ENCODE peak calls at places on chromosomes 6 and 20, in five cellular contexts. X is BJ, E is NCI-H1092 treated with DMSO at 0.1 percent for 48 hours, O is neural crest cell, P is globus pallidus. T is an unnamed sample.

GRCh38 chr6:111581957-111582356 is 23.7 kb downstream of the TRAF3IP2 start:
- DNase-seq in X (no peak), O (no peak), P (no peak), E (no peak), T (no peak)

GRCh38 chr6:16249971-16250370 is 11.6 kb downstream of the GMPR start:
- DNase-seq in O (no peak), P (peak; percentile 63), E (peak; percentile 29), X (no peak), T (peak; percentile 44)

GRCh38 chr6:63502165-63502564 is 70.1 kb upstream of the LOC128125822 start:
- DNase-seq in P (no peak), O (no peak), X (no peak), E (no peak), T (no peak)

GRCh38 chr6:134605034-134605433 is 287.1 kb upstream of the SGK1 start:
- DNase-seq in O (no peak), P (no peak), X (no peak), E (no peak), T (no peak)

GRCh38 chr20:47466704-47467459 is 34.8 kb upstream of the NCOA3 start:
- DNase-seq in E (no peak), O (no peak), P (no peak), X (no peak), T (no peak)

GRCh38 chr6:110491644-110492317 is 15.4 kb upstream of the SLC22A16 start:
- DNase-seq in X (no peak), P (no peak), E (no peak), O (no peak), T (peak; percentile 55)

GRCh38 chr6:27814665-27815424 is 97.4 kb downstream of the OR2B2 start:
- DNase-seq in X (peak; percentile 83), O (peak; percentile 50), P (peak; percentile 33), E (no peak), T (no peak)

GRCh38 chr6:28775052-28775376 is 148.8 kb downstream of the TRIM27 start:
- DNase-seq in E (no peak), O (no peak), P (no peak), X (no peak), T (no peak)

GRCh38 chr6:129251669-129252376 is 368.9 kb downstream of the LAMA2 start:
- DNase-seq in E (peak; percentile 18), P (peak; percentile 78), X (peak; percentile 11), O (peak; percentile 65), T (peak; percentile 52)

GRCh38 chr20:52983726-52984450 is 11.7 kb downstream of the TSHZ2 start:
- DNase-seq in O (no peak), E (no peak), P (no peak), X (no peak), T (no peak)

GRCh38 chr20:62208805-62209755 is 11.0 kb downstream of the HRH3 start:
- DNase-seq in O (no peak), E (no peak), P (no peak), X (no peak), T (peak; percentile 74)

GRCh38 chr20:36313936-36314335 is 7.8 kb downstream of the DLGAP4 start:
- DNase-seq in X (no peak), E (no peak), P (no peak), O (no peak), T (no peak)

GRCh38 chr20:59718681-59719080 is 114.3 kb downstream of the PHACTR3 start:
- DNase-seq in E (no peak), O (no peak), P (no peak), X (no peak), T (no peak)

GRCh38 chr6:63573899-63574553 is 1.7 kb downstream of the LOC128125822 start:
- DNase-seq in P (peak; percentile 35), O (peak; percentile 45), X (no peak), E (no peak), T (peak; percentile 78)

GRCh38 chr20:38202153-38202981 is 37.3 kb upstream of the TGM2 start:
- DNase-seq in P (no peak), O (no peak), E (no peak), X (no peak), T (no peak)

GRCh38 chr20:58579069-58579818 is 64.0 kb upstream of the APCDD1L start:
- DNase-seq in E (no peak), O (no peak), P (no peak), X (no peak), T (no peak)

GRCh38 chr6:153231048-153231635 is 100.1 kb upstream of the RGS17 start:
- DNase-seq in X (no peak), P (peak; percentile 14), E (peak; percentile 62), O (peak; percentile 75), T (peak; percentile 37)

GRCh38 chr20:33239418-33239817 is 3.6 kb downstream of the BPIFA1 start:
- DNase-seq in O (no peak), E (no peak), X (no peak), P (no peak), T (no peak)

GRCh38 chr20:14845199-14846160 is 508.1 kb upstream of the FLRT3 start:
- DNase-seq in P (no peak), X (no peak), O (no peak), E (no peak), T (peak; percentile 29)

GRCh38 chr20:22216984-22217383 is 367.4 kb downstream of the FOXA2 start:
- DNase-seq in P (no peak), O (no peak), E (no peak), X (no peak), T (no peak)

GRCh38 chr6:17354700-17355403 is 38.5 kb upstream of the CAP2 start:
- DNase-seq in P (no peak), O (no peak), X (no peak), E (no peak), T (no peak)

GRCh38 chr20:6780414-6780813 is 12.9 kb downstream of the BMP2 start:
- DNase-seq in P (no peak), X (no peak), E (peak; percentile 85), O (no peak), T (no peak)

GRCh38 chr6:121760640-121761213 is 325.3 kb downstream of the GJA1 start:
- DNase-seq in X (no peak), E (no peak), P (no peak), O (no peak), T (no peak)

GRCh38 chr20:33005132-33005566 is 916 bp upstream of the SUN5 start:
- DNase-seq in E (no peak), P (no peak), X (no peak), O (peak; percentile 40), T (peak; percentile 82)

GRCh38 chr6:15839969-15840541 is 177.2 kb upstream of the DTNBP1 start:
- DNase-seq in P (peak; percentile 18), E (no peak), X (no peak), O (no peak), T (no peak)

GRCh38 chr6:1771324-1771723 is 161.6 kb downstream of the FOXC1 start:
- DNase-seq in X (no peak), P (no peak), O (no peak), E (peak; percentile 14), T (no peak)

GRCh38 chr6:151999194-151999593 is 191.7 kb downstream of the ESR1 start:
- DNase-seq in X (peak; percentile 19), E (no peak), O (no peak), P (no peak), T (no peak)

GRCh38 chr20:45867129-45867810 is 9.9 kb downstream of the ZSWIM3 start:
- DNase-seq in O (no peak), E (no peak), X (no peak), P (no peak), T (no peak)

GRCh38 chr20:33914871-33915270 is 78.8 kb upstream of the RALY start:
- DNase-seq in E (no peak), O (no peak), X (no peak), P (no peak), T (no peak)

GRCh38 chr6:108277295-108277694 is 16.5 kb upstream of the SNX3 start:
- DNase-seq in O (no peak), X (no peak), E (no peak), P (no peak), T (no peak)